ENCODE peak calls at places on chromosomes 13 and 19, in nine cellular contexts. U, I, R, Z, Q, F, K, J and Y are unnamed samples.
A peak's percentile ranks its signal among the peaks of the same experiment; 100 is the strongest.

GRCh38 chr19:32138416-32138815 is 207.0 kb upstream of the ZNF507 start:
- DNase-seq in U (no peak), I (no peak), R (no peak), Z (no peak), Q (no peak), F (no peak), K (no peak), J (no peak), Y (no peak)

GRCh38 chr13:73765651-73766384 is 368.4 kb downstream of the KLF12 start:
- DNase-seq in U (peak; percentile 74), I (peak; percentile 49), R (no peak), Z (peak; percentile 90), Q (peak; percentile 91), F (peak; percentile 61), K (peak; percentile 8), J (peak; percentile 83), Y (peak; percentile 76)

GRCh38 chr13:48595330-48596127 is 58.2 kb upstream of the CYSLTR2 start:
- DNase-seq in U (peak; percentile 60), I (peak; percentile 87), R (peak; percentile 20), Z (peak; percentile 73), Q (peak; percentile 60), F (peak; percentile 41), K (peak; percentile 13), J (peak; percentile 48), Y (peak; percentile 39)

GRCh38 chr19:18216789-18217188 is 9.4 kb downstream of the PDE4C start:
- DNase-seq in U (no peak), I (no peak), R (no peak), Z (no peak), Q (no peak), F (no peak), K (no peak), J (no peak), Y (no peak)

GRCh38 chr13:21632196-21632595 is 28.2 kb upstream of the MICU2 start:
- DNase-seq in U (no peak), I (no peak), R (no peak), Z (no peak), Q (no peak), F (no peak), K (no peak), J (no peak), Y (no peak)

GRCh38 chr19:811511-812048 is 10.2 kb downstream of the PLPPR3 start:
- DNase-seq in U (no peak), I (no peak), R (no peak), Z (no peak), Q (no peak), F (no peak), K (no peak), J (no peak), Y (no peak)

GRCh38 chr13:110064022-110064421 is 242.9 kb downstream of the COL4A1 start:
- DNase-seq in U (no peak), I (no peak), R (no peak), Z (no peak), Q (no peak), F (no peak), K (no peak), J (no peak), Y (no peak)

GRCh38 chr19:18160441-18160791 is 7.5 kb downstream of the PIK3R2 start:
- DNase-seq in U (no peak), I (no peak), R (no peak), Z (no peak), Q (no peak), F (no peak), K (no peak), J (no peak), Y (no peak)

GRCh38 chr19:17424743-17425365 is 5.0 kb downstream of the MVB12A start:
- DNase-seq in U (peak; percentile 14), I (peak; percentile 26), R (no peak), Z (peak; percentile 24), Q (peak; percentile 24), F (no peak), K (no peak), J (no peak), Y (no peak)

GRCh38 chr13:44317752-44318550 is 55.7 kb upstream of the SERP2 start:
- DNase-seq in U (no peak), I (peak; percentile 37), R (no peak), Z (no peak), Q (no peak), F (no peak), K (no peak), J (no peak), Y (no peak)

GRCh38 chr19:15421136-15421535 is 2.3 kb upstream of the AKAP8L start:
- DNase-seq in U (no peak), I (no peak), R (no peak), Z (no peak), Q (no peak), F (no peak), K (no peak), J (no peak), Y (no peak)

GRCh38 chr13:36718686-36719085 is 44.9 kb downstream of the SERTM1 start:
- DNase-seq in U (no peak), I (no peak), R (no peak), Z (no peak), Q (no peak), F (no peak), K (no peak), J (no peak), Y (no peak)